ENCODE peak calls at places on chromosome 6, in six cellular contexts. One of them, this sample, is unnamed.

GRCh38 chr6:16136086-16136485 is 7.2 kb downstream of the MYLIP start:
- DNase-seq in adrenal gland: no peak
- DNase-seq in iris pigment epithelial cell: no peak
- DNase-seq in HT1080: no peak
- DNase-seq in stimulated activated CD8-positive, alpha-beta memory T cell treated with anti-CD3 and anti-CD28 coated beads, Interleukin-2, amount 100 ng/mL, for 1 hour: no peak
- DNase-seq in activated CD4-positive, alpha-beta T cell treated with anti-CD3 and anti-CD28 coated beads, Interleukin-2, amount 50 U/mL, for 48 hours: no peak
- DNase-seq in this sample: no peak

GRCh38 chr6:94238868-94239267 is 819.5 kb upstream of the EPHA7 start:
- DNase-seq in adrenal gland: no peak
- DNase-seq in activated CD4-positive, alpha-beta T cell treated with anti-CD3 and anti-CD28 coated beads, Interleukin-2, amount 50 U/mL, for 48 hours: no peak
- DNase-seq in HT1080: no peak
- DNase-seq in iris pigment epithelial cell: no peak
- DNase-seq in stimulated activated CD8-positive, alpha-beta memory T cell treated with anti-CD3 and anti-CD28 coated beads, Interleukin-2, amount 100 ng/mL, for 1 hour: no peak
- DNase-seq in this sample: no peak

GRCh38 chr6:157908369-157909281 is 73.0 kb upstream of the SYNJ2 start:
- DNase-seq in activated CD4-positive, alpha-beta T cell treated with anti-CD3 and anti-CD28 coated beads, Interleukin-2, amount 50 U/mL, for 48 hours: no peak
- DNase-seq in HT1080: no peak
- DNase-seq in adrenal gland: no peak
- DNase-seq in stimulated activated CD8-positive, alpha-beta memory T cell treated with anti-CD3 and anti-CD28 coated beads, Interleukin-2, amount 100 ng/mL, for 1 hour: no peak
- DNase-seq in iris pigment epithelial cell: no peak
- DNase-seq in this sample: no peak

GRCh38 chr6:35186571-35186970 is 27.2 kb upstream of the SCUBE3 start:
- DNase-seq in HT1080: no peak
- DNase-seq in activated CD4-positive, alpha-beta T cell treated with anti-CD3 and anti-CD28 coated beads, Interleukin-2, amount 50 U/mL, for 48 hours: no peak
- DNase-seq in adrenal gland: no peak
- DNase-seq in stimulated activated CD8-positive, alpha-beta memory T cell treated with anti-CD3 and anti-CD28 coated beads, Interleukin-2, amount 100 ng/mL, for 1 hour: no peak
- DNase-seq in iris pigment epithelial cell: no peak
- DNase-seq in this sample: no peak

GRCh38 chr6:168403370-168404005 is 37.5 kb upstream of the SMOC2 start:
- DNase-seq in activated CD4-positive, alpha-beta T cell treated with anti-CD3 and anti-CD28 coated beads, Interleukin-2, amount 50 U/mL, for 48 hours: no peak
- DNase-seq in HT1080: no peak
- DNase-seq in adrenal gland: no peak
- DNase-seq in iris pigment epithelial cell: no peak
- DNase-seq in stimulated activated CD8-positive, alpha-beta memory T cell treated with anti-CD3 and anti-CD28 coated beads, Interleukin-2, amount 100 ng/mL, for 1 hour: no peak
- DNase-seq in this sample: no peak

GRCh38 chr6:118372413-118372812 is 175.7 kb upstream of the PLN start:
- DNase-seq in activated CD4-positive, alpha-beta T cell treated with anti-CD3 and anti-CD28 coated beads, Interleukin-2, amount 50 U/mL, for 48 hours: no peak
- DNase-seq in iris pigment epithelial cell: peak
- DNase-seq in adrenal gland: peak
- DNase-seq in stimulated activated CD8-positive, alpha-beta memory T cell treated with anti-CD3 and anti-CD28 coated beads, Interleukin-2, amount 100 ng/mL, for 1 hour: no peak
- DNase-seq in HT1080: peak
- DNase-seq in this sample: no peak

GRCh38 chr6:53174996-53175395 is 26.4 kb upstream of the GCM1 start:
- DNase-seq in stimulated activated CD8-positive, alpha-beta memory T cell treated with anti-CD3 and anti-CD28 coated beads, Interleukin-2, amount 100 ng/mL, for 1 hour: no peak
- DNase-seq in activated CD4-positive, alpha-beta T cell treated with anti-CD3 and anti-CD28 coated beads, Interleukin-2, amount 50 U/mL, for 48 hours: no peak
- DNase-seq in iris pigment epithelial cell: no peak
- DNase-seq in HT1080: no peak
- DNase-seq in adrenal gland: peak
- DNase-seq in this sample: no peak

GRCh38 chr6:142911395-142911794 is 33.6 kb downstream of the HIVEP2 start:
- DNase-seq in adrenal gland: no peak
- DNase-seq in iris pigment epithelial cell: no peak
- DNase-seq in activated CD4-positive, alpha-beta T cell treated with anti-CD3 and anti-CD28 coated beads, Interleukin-2, amount 50 U/mL, for 48 hours: no peak
- DNase-seq in stimulated activated CD8-positive, alpha-beta memory T cell treated with anti-CD3 and anti-CD28 coated beads, Interleukin-2, amount 100 ng/mL, for 1 hour: no peak
- DNase-seq in HT1080: no peak
- DNase-seq in this sample: no peak

GRCh38 chr6:61835214-61835613 is 450.8 kb downstream of the KHDRBS2 start:
- DNase-seq in iris pigment epithelial cell: no peak
- DNase-seq in HT1080: no peak
- DNase-seq in adrenal gland: no peak
- DNase-seq in activated CD4-positive, alpha-beta T cell treated with anti-CD3 and anti-CD28 coated beads, Interleukin-2, amount 50 U/mL, for 48 hours: no peak
- DNase-seq in stimulated activated CD8-positive, alpha-beta memory T cell treated with anti-CD3 and anti-CD28 coated beads, Interleukin-2, amount 100 ng/mL, for 1 hour: no peak
- DNase-seq in this sample: no peak

GRCh38 chr6:65350525-65350924 is 356.5 kb downstream of the EYS start:
- DNase-seq in iris pigment epithelial cell: no peak
- DNase-seq in adrenal gland: no peak
- DNase-seq in HT1080: no peak
- DNase-seq in stimulated activated CD8-positive, alpha-beta memory T cell treated with anti-CD3 and anti-CD28 coated beads, Interleukin-2, amount 100 ng/mL, for 1 hour: no peak
- DNase-seq in activated CD4-positive, alpha-beta T cell treated with anti-CD3 and anti-CD28 coated beads, Interleukin-2, amount 50 U/mL, for 48 hours: no peak
- DNase-seq in this sample: no peak

GRCh38 chr6:86723729-86724128 is 213.6 kb upstream of the HTR1E start:
- DNase-seq in HT1080: no peak
- DNase-seq in activated CD4-positive, alpha-beta T cell treated with anti-CD3 and anti-CD28 coated beads, Interleukin-2, amount 50 U/mL, for 48 hours: no peak
- DNase-seq in adrenal gland: no peak
- DNase-seq in stimulated activated CD8-positive, alpha-beta memory T cell treated with anti-CD3 and anti-CD28 coated beads, Interleukin-2, amount 100 ng/mL, for 1 hour: no peak
- DNase-seq in iris pigment epithelial cell: peak
- DNase-seq in this sample: no peak

GRCh38 chr6:88378639-88379038 is 212.5 kb upstream of the CNR1 start:
- DNase-seq in iris pigment epithelial cell: no peak
- DNase-seq in stimulated activated CD8-positive, alpha-beta memory T cell treated with anti-CD3 and anti-CD28 coated beads, Interleukin-2, amount 100 ng/mL, for 1 hour: no peak
- DNase-seq in activated CD4-positive, alpha-beta T cell treated with anti-CD3 and anti-CD28 coated beads, Interleukin-2, amount 50 U/mL, for 48 hours: no peak
- DNase-seq in HT1080: no peak
- DNase-seq in adrenal gland: no peak
- DNase-seq in this sample: no peak

GRCh38 chr6:133467231-133467981 is 226.2 kb downstream of the EYA4 start:
- DNase-seq in HT1080: no peak
- DNase-seq in stimulated activated CD8-positive, alpha-beta memory T cell treated with anti-CD3 and anti-CD28 coated beads, Interleukin-2, amount 100 ng/mL, for 1 hour: no peak
- DNase-seq in adrenal gland: no peak
- DNase-seq in activated CD4-positive, alpha-beta T cell treated with anti-CD3 and anti-CD28 coated beads, Interleukin-2, amount 50 U/mL, for 48 hours: no peak
- DNase-seq in iris pigment epithelial cell: peak
- DNase-seq in this sample: no peak

GRCh38 chr6:134830945-134831344 is 119.0 kb downstream of the ALDH8A1 start:
- DNase-seq in iris pigment epithelial cell: no peak
- DNase-seq in HT1080: no peak
- DNase-seq in activated CD4-positive, alpha-beta T cell treated with anti-CD3 and anti-CD28 coated beads, Interleukin-2, amount 50 U/mL, for 48 hours: no peak
- DNase-seq in adrenal gland: no peak
- DNase-seq in stimulated activated CD8-positive, alpha-beta memory T cell treated with anti-CD3 and anti-CD28 coated beads, Interleukin-2, amount 100 ng/mL, for 1 hour: no peak
- DNase-seq in this sample: no peak

GRCh38 chr6:7463785-7464184 is 74.2 kb downstream of the RIOK1 start:
- DNase-seq in activated CD4-positive, alpha-beta T cell treated with anti-CD3 and anti-CD28 coated beads, Interleukin-2, amount 50 U/mL, for 48 hours: no peak
- DNase-seq in iris pigment epithelial cell: no peak
- DNase-seq in stimulated activated CD8-positive, alpha-beta memory T cell treated with anti-CD3 and anti-CD28 coated beads, Interleukin-2, amount 100 ng/mL, for 1 hour: no peak
- DNase-seq in HT1080: no peak
- DNase-seq in adrenal gland: no peak
- DNase-seq in this sample: peak

GRCh38 chr6:152636675-152637421 is at the start of gene SYNE1:
- DNase-seq in HT1080: no peak
- DNase-seq in stimulated activated CD8-positive, alpha-beta memory T cell treated with anti-CD3 and anti-CD28 coated beads, Interleukin-2, amount 100 ng/mL, for 1 hour: no peak
- DNase-seq in adrenal gland: peak
- DNase-seq in iris pigment epithelial cell: peak
- DNase-seq in activated CD4-positive, alpha-beta T cell treated with anti-CD3 and anti-CD28 coated beads, Interleukin-2, amount 50 U/mL, for 48 hours: no peak
- DNase-seq in this sample: no peak

GRCh38 chr6:108846628-108847027 is 1.6 kb upstream of the ARMC2 start:
- DNase-seq in adrenal gland: no peak
- DNase-seq in activated CD4-positive, alpha-beta T cell treated with anti-CD3 and anti-CD28 coated beads, Interleukin-2, amount 50 U/mL, for 48 hours: no peak
- DNase-seq in HT1080: no peak
- DNase-seq in stimulated activated CD8-positive, alpha-beta memory T cell treated with anti-CD3 and anti-CD28 coated beads, Interleukin-2, amount 100 ng/mL, for 1 hour: no peak
- DNase-seq in iris pigment epithelial cell: no peak
- DNase-seq in this sample: no peak

GRCh38 chr6:147061152-147061551 is 143.1 kb upstream of the STXBP5 start:
- DNase-seq in HT1080: no peak
- DNase-seq in adrenal gland: no peak
- DNase-seq in activated CD4-positive, alpha-beta T cell treated with anti-CD3 and anti-CD28 coated beads, Interleukin-2, amount 50 U/mL, for 48 hours: no peak
- DNase-seq in stimulated activated CD8-positive, alpha-beta memory T cell treated with anti-CD3 and anti-CD28 coated beads, Interleukin-2, amount 100 ng/mL, for 1 hour: no peak
- DNase-seq in iris pigment epithelial cell: no peak
- DNase-seq in this sample: no peak

GRCh38 chr6:100267002-100267401 is 197.7 kb downstream of the SIM1 start:
- DNase-seq in activated CD4-positive, alpha-beta T cell treated with anti-CD3 and anti-CD28 coated beads, Interleukin-2, amount 50 U/mL, for 48 hours: no peak
- DNase-seq in iris pigment epithelial cell: no peak
- DNase-seq in adrenal gland: no peak
- DNase-seq in HT1080: no peak
- DNase-seq in stimulated activated CD8-positive, alpha-beta memory T cell treated with anti-CD3 and anti-CD28 coated beads, Interleukin-2, amount 100 ng/mL, for 1 hour: no peak
- DNase-seq in this sample: no peak

GRCh38 chr6:170234419-170234818 is 56.5 kb downstream of the DLL1 start:
- DNase-seq in iris pigment epithelial cell: no peak
- DNase-seq in activated CD4-positive, alpha-beta T cell treated with anti-CD3 and anti-CD28 coated beads, Interleukin-2, amount 50 U/mL, for 48 hours: no peak
- DNase-seq in adrenal gland: no peak
- DNase-seq in HT1080: no peak
- DNase-seq in stimulated activated CD8-positive, alpha-beta memory T cell treated with anti-CD3 and anti-CD28 coated beads, Interleukin-2, amount 100 ng/mL, for 1 hour: no peak
- DNase-seq in this sample: no peak

GRCh38 chr6:77368660-77369313 is 94.5 kb downstream of the HTR1B start:
- DNase-seq in activated CD4-positive, alpha-beta T cell treated with anti-CD3 and anti-CD28 coated beads, Interleukin-2, amount 50 U/mL, for 48 hours: no peak
- DNase-seq in iris pigment epithelial cell: peak
- DNase-seq in adrenal gland: peak
- DNase-seq in HT1080: peak
- DNase-seq in stimulated activated CD8-positive, alpha-beta memory T cell treated with anti-CD3 and anti-CD28 coated beads, Interleukin-2, amount 100 ng/mL, for 1 hour: no peak
- DNase-seq in this sample: peak

GRCh38 chr6:44071670-44072451 is 55.4 kb downstream of the MRPL14 start:
- DNase-seq in activated CD4-positive, alpha-beta T cell treated with anti-CD3 and anti-CD28 coated beads, Interleukin-2, amount 50 U/mL, for 48 hours: no peak
- DNase-seq in adrenal gland: no peak
- DNase-seq in HT1080: peak
- DNase-seq in stimulated activated CD8-positive, alpha-beta memory T cell treated with anti-CD3 and anti-CD28 coated beads, Interleukin-2, amount 100 ng/mL, for 1 hour: no peak
- DNase-seq in iris pigment epithelial cell: peak
- DNase-seq in this sample: peak

GRCh38 chr6:12636336-12636735 is 80.2 kb upstream of the PHACTR1 start:
- DNase-seq in stimulated activated CD8-positive, alpha-beta memory T cell treated with anti-CD3 and anti-CD28 coated beads, Interleukin-2, amount 100 ng/mL, for 1 hour: no peak
- DNase-seq in HT1080: no peak
- DNase-seq in iris pigment epithelial cell: no peak
- DNase-seq in adrenal gland: no peak
- DNase-seq in activated CD4-positive, alpha-beta T cell treated with anti-CD3 and anti-CD28 coated beads, Interleukin-2, amount 50 U/mL, for 48 hours: no peak
- DNase-seq in this sample: no peak

GRCh38 chr6:106170030-106170791 is 84.1 kb downstream of the PRDM1 start:
- DNase-seq in HT1080: no peak
- DNase-seq in activated CD4-positive, alpha-beta T cell treated with anti-CD3 and anti-CD28 coated beads, Interleukin-2, amount 50 U/mL, for 48 hours: no peak
- DNase-seq in stimulated activated CD8-positive, alpha-beta memory T cell treated with anti-CD3 and anti-CD28 coated beads, Interleukin-2, amount 100 ng/mL, for 1 hour: no peak
- DNase-seq in adrenal gland: no peak
- DNase-seq in iris pigment epithelial cell: no peak
- DNase-seq in this sample: no peak

GRCh38 chr6:64012351-64013060 is 376.9 kb downstream of the PHF3 start:
- DNase-seq in iris pigment epithelial cell: peak
- DNase-seq in HT1080: peak
- DNase-seq in adrenal gland: no peak
- DNase-seq in activated CD4-positive, alpha-beta T cell treated with anti-CD3 and anti-CD28 coated beads, Interleukin-2, amount 50 U/mL, for 48 hours: no peak
- DNase-seq in stimulated activated CD8-positive, alpha-beta memory T cell treated with anti-CD3 and anti-CD28 coated beads, Interleukin-2, amount 100 ng/mL, for 1 hour: no peak
- DNase-seq in this sample: peak

This sample was measured in foreskin keratinocyte.